ENCODE peak calls at places on chromosomes 7 and 10, in nine cellular contexts. E, X, M, Z, K, D, U, Y and N are unnamed samples.
A peak's percentile ranks its signal among the peaks of the same experiment; 100 is the strongest.

GRCh38 chr10:100858258-100858657 is 54.5 kb upstream of the SLF2 start:
- DNase-seq in E (no peak), X (no peak), M (no peak), Z (no peak), K (no peak), D (no peak), U (no peak), Y (no peak), N (no peak)

GRCh38 chr7:414681-415560 is 104.7 kb downstream of the PDGFA start:
- DNase-seq in E (peak; percentile 34), X (peak; percentile 67), M (no peak), Z (no peak), K (no peak), D (no peak), U (peak; percentile 46), Y (no peak), N (no peak)

GRCh38 chr7:27243340-27244163 is 950 bp downstream of the EVX1 start:
- DNase-seq in E (no peak), X (no peak), M (no peak), Z (no peak), K (peak; percentile 10), D (no peak), U (no peak), Y (no peak), N (no peak)

GRCh38 chr7:99626661-99627060 is 9.9 kb downstream of the ZSCAN25 start:
- DNase-seq in E (no peak), X (no peak), M (no peak), Z (no peak), K (no peak), D (no peak), U (no peak), Y (no peak), N (no peak)

GRCh38 chr10:33734393-33735110 is 400.1 kb upstream of the NRP1 start:
- DNase-seq in E (no peak), X (no peak), M (no peak), Z (no peak), K (no peak), D (no peak), U (no peak), Y (no peak), N (no peak)

GRCh38 chr10:127944256-127944655 is 37.4 kb downstream of the PTPRE start:
- DNase-seq in E (no peak), X (no peak), M (no peak), Z (no peak), K (no peak), D (no peak), U (no peak), Y (no peak), N (no peak)

GRCh38 chr10:93458821-93459257 is 23.3 kb downstream of the MYOF start:
- DNase-seq in E (peak; percentile 75), X (no peak), M (peak; percentile 92), Z (peak; percentile 55), K (peak; percentile 63), D (peak; percentile 79), U (peak; percentile 95), Y (peak; percentile 97), N (no peak)

GRCh38 chr7:32937344-32938174 is 19.7 kb upstream of the FKBP9 start:
- DNase-seq in E (no peak), X (no peak), M (no peak), Z (peak; percentile 40), K (peak; percentile 16), D (peak; percentile 21), U (peak; percentile 73), Y (no peak), N (no peak)

GRCh38 chr7:75924884-75925283 is 9.9 kb downstream of the POR start:
- DNase-seq in E (no peak), X (no peak), M (no peak), Z (no peak), K (no peak), D (no peak), U (no peak), Y (no peak), N (no peak)

GRCh38 chr7:75924251-75924650 is 9.3 kb downstream of the POR start:
- DNase-seq in E (no peak), X (no peak), M (no peak), Z (no peak), K (no peak), D (no peak), U (no peak), Y (no peak), N (no peak)

GRCh38 chr7:75920431-75921161 is 5.6 kb downstream of the POR start:
- DNase-seq in E (no peak), X (no peak), M (no peak), Z (peak; percentile 99), K (peak; percentile 40), D (no peak), U (no peak), Y (no peak), N (no peak)

GRCh38 chr7:75921479-75921878 is 6.5 kb downstream of the POR start:
- DNase-seq in E (no peak), X (no peak), M (no peak), Z (no peak), K (no peak), D (no peak), U (no peak), Y (no peak), N (no peak)

DNA sequence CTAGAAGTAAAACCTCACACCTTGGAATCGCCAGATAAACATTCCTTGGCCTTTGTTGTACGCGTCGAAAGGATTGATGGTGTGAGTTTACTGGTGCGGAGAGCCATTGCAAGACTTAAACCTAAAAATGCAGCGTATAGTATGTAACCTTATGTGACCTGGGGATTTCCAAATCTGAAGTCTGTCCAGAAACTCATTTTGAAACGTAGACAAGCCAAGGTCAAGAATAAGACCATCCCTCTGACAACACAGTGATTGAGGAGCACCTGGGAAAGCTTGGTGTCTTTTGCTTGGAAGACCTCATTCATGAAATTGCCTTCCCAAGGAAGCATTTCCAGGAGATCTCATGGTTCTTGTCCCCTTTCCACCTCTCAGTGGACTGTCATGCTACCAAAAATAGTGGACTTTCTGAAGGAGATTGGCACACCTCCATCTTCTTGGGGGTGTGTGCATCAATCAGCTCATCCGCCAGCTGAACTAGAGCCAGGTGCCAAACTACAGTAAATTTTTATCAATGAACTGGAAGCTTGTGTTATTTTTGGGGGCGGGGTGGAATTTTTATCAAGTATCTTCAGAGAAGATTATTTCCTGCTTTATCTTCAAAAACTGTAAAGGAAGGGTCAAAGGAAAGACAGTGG is 8.1 kb downstream of the POR start:
- DNase-seq in E (no peak), X (no peak), M (no peak), Z (no peak), K (no peak), D (no peak), U (no peak), Y (no peak), N (no peak)
- TF ChIP-seq POLR2A in E (no peak), X (no peak), M (no peak), Z (no peak), K (no peak), D (no peak), U (no peak), Y (no peak), N (no peak)

GRCh38 chr7:75943864-75944263 is 28.9 kb downstream of the POR start:
- DNase-seq in E (no peak), X (no peak), M (peak; percentile 50), Z (no peak), K (peak; percentile 41), D (no peak), U (no peak), Y (peak; percentile 73), N (no peak)
- TF ChIP-seq POLR2AphosphoS5 in E (no peak), X (no peak), M (no peak), Z (no peak), K (no peak), D (no peak), U (no peak), Y (peak; percentile 38), N (no peak)

GRCh38 chr7:74481458-74482324 is 28.0 kb downstream of the GTF2IRD1 start:
- DNase-seq in E (no peak), X (no peak), M (no peak), Z (no peak), K (no peak), D (no peak), U (no peak), Y (no peak), N (no peak)

GRCh38 chr7:74479961-74480829 is 26.5 kb downstream of the GTF2IRD1 start:
- DNase-seq in E (no peak), X (peak; percentile 86), M (peak; percentile 89), Z (peak; percentile 62), K (peak; percentile 79), D (peak; percentile 79), U (peak; percentile 96), Y (no peak), N (no peak)

GRCh38 chr7:74482629-74483401 is 29.1 kb downstream of the GTF2IRD1 start:
- DNase-seq in E (no peak), X (no peak), M (peak; percentile 57), Z (peak; percentile 62), K (no peak), D (no peak), U (no peak), Y (peak; percentile 57), N (no peak)

GRCh38 chr7:74479066-74479781 is 25.5 kb downstream of the GTF2IRD1 start:
- DNase-seq in E (no peak), X (no peak), M (peak; percentile 80), Z (no peak), K (peak; percentile 60), D (no peak), U (peak; percentile 78), Y (no peak), N (no peak)

GRCh38 chr7:74480861-74481417 is 27.2 kb downstream of the GTF2IRD1 start:
- DNase-seq in E (no peak), X (peak; percentile 78), M (peak; percentile 83), Z (no peak), K (peak; percentile 64), D (no peak), U (peak; percentile 84), Y (no peak), N (no peak)
- TF ChIP-seq POLR2A in E (no peak), X (no peak), M (peak; percentile 13), Z (no peak), K (no peak), D (no peak), U (no peak), Y (no peak), N (no peak)

GRCh38 chr10:102452672-102453340 is 1.5 kb upstream of the C10orf95 start:
- DNase-seq in E (no peak), X (no peak), M (peak; percentile 76), Z (no peak), K (peak; percentile 25), D (no peak), U (peak; percentile 76), Y (peak; percentile 69), N (no peak)

GRCh38 chr10:102450124-102450373 is 1.3 kb downstream of the C10orf95 start:
- DNase-seq in E (no peak), X (no peak), M (no peak), Z (no peak), K (no peak), D (no peak), U (no peak), Y (no peak), N (no peak)

GRCh38 chr10:102451105-102451969 is at the start of gene C10orf95:
- DNase-seq in E (no peak), X (peak; percentile 81), M (peak; percentile 66), Z (no peak), K (peak; percentile 71), D (no peak), U (no peak), Y (no peak), N (no peak)

GRCh38 chr10:102449321-102450123 is 1.8 kb downstream of the C10orf95 start:
- DNase-seq in E (peak; percentile 83), X (peak; percentile 95), M (peak; percentile 92), Z (peak; percentile 76), K (peak; percentile 91), D (peak; percentile 89), U (peak; percentile 85), Y (peak; percentile 84), N (no peak)

DNA sequence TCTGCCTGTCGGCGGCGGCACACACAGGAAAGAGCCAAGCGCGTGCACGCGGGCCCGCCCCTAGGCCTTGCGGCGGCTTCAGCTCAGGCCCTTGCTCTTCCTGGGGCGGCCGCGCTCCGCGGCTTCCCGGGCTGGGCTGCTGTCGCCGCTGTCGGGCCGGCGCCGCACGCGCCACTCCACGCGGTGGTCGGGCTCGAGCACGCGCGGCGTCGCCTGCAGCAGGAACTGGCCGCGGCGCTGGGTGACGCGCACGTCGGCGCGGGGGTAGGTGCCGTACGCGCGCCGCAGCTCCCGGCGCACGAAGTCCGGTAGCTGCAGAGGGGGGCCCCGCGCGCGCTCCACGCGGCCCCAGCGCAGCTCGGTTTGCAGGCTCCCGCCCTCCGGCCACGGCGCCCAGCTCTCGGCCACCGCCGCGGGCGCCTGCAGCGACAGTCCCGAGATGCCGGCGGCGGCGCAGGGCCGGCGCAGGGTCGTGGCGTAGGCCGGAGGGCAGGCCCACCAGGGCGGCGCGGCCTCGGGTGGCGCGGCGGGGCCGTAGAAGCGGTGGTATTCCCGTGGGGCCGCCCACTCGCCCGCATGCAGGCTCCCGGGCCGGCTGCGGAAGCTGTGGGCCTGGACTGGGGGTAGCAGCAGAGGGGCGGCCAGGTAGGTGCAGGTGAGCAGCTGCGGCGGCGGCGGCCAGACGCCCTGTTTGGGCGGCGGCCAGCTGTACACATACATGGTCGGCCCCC is 804 bp downstream of the C10orf95 start:
- DNase-seq in E (peak; percentile 70), X (peak; percentile 99), M (peak; percentile 92), Z (peak; percentile 75), K (peak; percentile 88), D (peak; percentile 81), U (peak; percentile 88), Y (peak; percentile 82), N (peak; percentile 92)
- TF ChIP-seq POLR2AphosphoS5 in E (no peak), X (peak; percentile 76), M (peak; percentile 46), Z (no peak), K (peak; percentile 79), D (peak; percentile 14), U (no peak), Y (peak; percentile 97), N (peak; percentile 70)